ENCODE peak calls at places on chromosomes 4 and X, in ten cellular contexts. One of them, this sample, is unnamed.
A peak's percentile ranks its signal among the peaks of the same experiment; 100 is the strongest.

GRCh38 chrX:48601741-48602394 is 4.6 kb downstream of the WDR13 start:
- DNase-seq in CD8-positive, alpha-beta T cell: no peak
- DNase-seq in naive thymus-derived CD4-positive, alpha-beta T cell: no peak
- DNase-seq in transverse colon: no peak
- DNase-seq in effector memory CD4-positive, alpha-beta T cell: no peak
- DNase-seq in PC-3: no peak
- DNase-seq in vagina: no peak
- DNase-seq in left lung: no peak
- DNase-seq in mesenchymal stem cell: no peak
- DNase-seq in spleen: no peak
- DNase-seq in this sample: no peak

GRCh38 chr4:79025170-79025569 is 85.9 kb upstream of the PAQR3 start:
- DNase-seq in CD8-positive, alpha-beta T cell: no peak
- DNase-seq in naive thymus-derived CD4-positive, alpha-beta T cell: no peak
- DNase-seq in transverse colon: no peak
- DNase-seq in effector memory CD4-positive, alpha-beta T cell: no peak
- DNase-seq in PC-3: peak; percentile 83
- DNase-seq in vagina: no peak
- DNase-seq in left lung: peak; percentile 32
- DNase-seq in mesenchymal stem cell: no peak
- DNase-seq in spleen: no peak
- DNase-seq in this sample: no peak

GRCh38 chr4:52657630-52658501 is 1.2 kb downstream of the USP46 start:
- DNase-seq in CD8-positive, alpha-beta T cell: no peak
- DNase-seq in naive thymus-derived CD4-positive, alpha-beta T cell: no peak
- DNase-seq in transverse colon: no peak
- DNase-seq in effector memory CD4-positive, alpha-beta T cell: no peak
- DNase-seq in PC-3: peak; percentile 47
- DNase-seq in vagina: peak; percentile 89
- DNase-seq in left lung: peak; percentile 35
- DNase-seq in mesenchymal stem cell: peak; percentile 65
- DNase-seq in spleen: no peak
- DNase-seq in this sample: peak; percentile 76

GRCh38 chr4:82711158-82711785 is 87.3 kb downstream of the SCD5 start:
- DNase-seq in CD8-positive, alpha-beta T cell: no peak
- DNase-seq in naive thymus-derived CD4-positive, alpha-beta T cell: no peak
- DNase-seq in transverse colon: no peak
- DNase-seq in effector memory CD4-positive, alpha-beta T cell: no peak
- DNase-seq in PC-3: no peak
- DNase-seq in vagina: no peak
- DNase-seq in left lung: no peak
- DNase-seq in mesenchymal stem cell: no peak
- DNase-seq in spleen: no peak
- DNase-seq in this sample: no peak

GRCh38 chrX:105695451-105695850 is 126.9 kb upstream of the NRK start:
- DNase-seq in CD8-positive, alpha-beta T cell: no peak
- DNase-seq in naive thymus-derived CD4-positive, alpha-beta T cell: no peak
- DNase-seq in transverse colon: no peak
- DNase-seq in effector memory CD4-positive, alpha-beta T cell: no peak
- DNase-seq in PC-3: peak; percentile 84
- DNase-seq in vagina: no peak
- DNase-seq in left lung: no peak
- DNase-seq in mesenchymal stem cell: peak; percentile 44
- DNase-seq in spleen: no peak
- DNase-seq in this sample: no peak

GRCh38 chrX:2627272-2627867 is 63.7 kb upstream of the CD99 start:
- DNase-seq in CD8-positive, alpha-beta T cell: peak; percentile 39
- DNase-seq in naive thymus-derived CD4-positive, alpha-beta T cell: peak; percentile 40
- DNase-seq in transverse colon: peak; percentile 22
- DNase-seq in effector memory CD4-positive, alpha-beta T cell: no peak
- DNase-seq in PC-3: peak; percentile 55
- DNase-seq in vagina: no peak
- DNase-seq in left lung: no peak
- DNase-seq in mesenchymal stem cell: peak; percentile 33
- DNase-seq in spleen: no peak
- DNase-seq in this sample: no peak

GRCh38 chrX:49041683-49042529 is 1.3 kb downstream of the TFE3 start:
- DNase-seq in CD8-positive, alpha-beta T cell: no peak
- DNase-seq in naive thymus-derived CD4-positive, alpha-beta T cell: no peak
- DNase-seq in transverse colon: no peak
- DNase-seq in effector memory CD4-positive, alpha-beta T cell: no peak
- DNase-seq in PC-3: peak; percentile 60
- DNase-seq in vagina: no peak
- DNase-seq in left lung: no peak
- DNase-seq in mesenchymal stem cell: peak; percentile 68
- DNase-seq in spleen: no peak
- DNase-seq in this sample: no peak

GRCh38 chr4:183988874-183989273 is 83.8 kb downstream of the STOX2 start:
- DNase-seq in CD8-positive, alpha-beta T cell: no peak
- DNase-seq in naive thymus-derived CD4-positive, alpha-beta T cell: no peak
- DNase-seq in transverse colon: no peak
- DNase-seq in effector memory CD4-positive, alpha-beta T cell: no peak
- DNase-seq in PC-3: no peak
- DNase-seq in vagina: no peak
- DNase-seq in left lung: no peak
- DNase-seq in mesenchymal stem cell: no peak
- DNase-seq in spleen: no peak
- DNase-seq in this sample: no peak

GRCh38 chrX:27815209-27815608 is 7.4 kb downstream of the MAGEB10 start:
- DNase-seq in CD8-positive, alpha-beta T cell: no peak
- DNase-seq in naive thymus-derived CD4-positive, alpha-beta T cell: no peak
- DNase-seq in transverse colon: no peak
- DNase-seq in effector memory CD4-positive, alpha-beta T cell: no peak
- DNase-seq in PC-3: peak; percentile 77
- DNase-seq in vagina: no peak
- DNase-seq in left lung: no peak
- DNase-seq in mesenchymal stem cell: no peak
- DNase-seq in spleen: no peak
- DNase-seq in this sample: no peak

GRCh38 chr4:169869487-169869886 is 111.7 kb upstream of the HPF1 start:
- DNase-seq in CD8-positive, alpha-beta T cell: no peak
- DNase-seq in naive thymus-derived CD4-positive, alpha-beta T cell: no peak
- DNase-seq in transverse colon: no peak
- DNase-seq in effector memory CD4-positive, alpha-beta T cell: no peak
- DNase-seq in PC-3: no peak
- DNase-seq in vagina: no peak
- DNase-seq in left lung: no peak
- DNase-seq in mesenchymal stem cell: no peak
- DNase-seq in spleen: no peak
- DNase-seq in this sample: no peak

GRCh38 chrX:153351981-153352380 is 18.0 kb downstream of the ZNF275 start:
- DNase-seq in CD8-positive, alpha-beta T cell: no peak
- DNase-seq in naive thymus-derived CD4-positive, alpha-beta T cell: no peak
- DNase-seq in transverse colon: no peak
- DNase-seq in effector memory CD4-positive, alpha-beta T cell: no peak
- DNase-seq in PC-3: no peak
- DNase-seq in vagina: no peak
- DNase-seq in left lung: no peak
- DNase-seq in mesenchymal stem cell: no peak
- DNase-seq in spleen: no peak
- DNase-seq in this sample: no peak

GRCh38 chr4:109234596-109234995 is 67.9 kb downstream of the COL25A1 start:
- DNase-seq in CD8-positive, alpha-beta T cell: no peak
- DNase-seq in naive thymus-derived CD4-positive, alpha-beta T cell: no peak
- DNase-seq in transverse colon: no peak
- DNase-seq in effector memory CD4-positive, alpha-beta T cell: no peak
- DNase-seq in PC-3: no peak
- DNase-seq in vagina: no peak
- DNase-seq in left lung: no peak
- DNase-seq in mesenchymal stem cell: no peak
- DNase-seq in spleen: no peak
- DNase-seq in this sample: no peak
- H3K27ac ChIP-seq in CD8-positive, alpha-beta T cell: no peak overlapping the region
- H3K27ac ChIP-seq in naive thymus-derived CD4-positive, alpha-beta T cell: no peak overlapping the region
- H3K27ac ChIP-seq in transverse colon: no peak overlapping the region
- H3K27ac ChIP-seq in effector memory CD4-positive, alpha-beta T cell: no peak overlapping the region
- H3K27ac ChIP-seq in PC-3: no peak overlapping the region
- H3K27ac ChIP-seq in vagina: no peak overlapping the region
- H3K27ac ChIP-seq in left lung: no peak overlapping the region
- H3K27ac ChIP-seq in mesenchymal stem cell: no peak overlapping the region
- H3K27ac ChIP-seq in spleen: no peak overlapping the region
- H3K27ac ChIP-seq in this sample: no peak overlapping the region

DNA sequence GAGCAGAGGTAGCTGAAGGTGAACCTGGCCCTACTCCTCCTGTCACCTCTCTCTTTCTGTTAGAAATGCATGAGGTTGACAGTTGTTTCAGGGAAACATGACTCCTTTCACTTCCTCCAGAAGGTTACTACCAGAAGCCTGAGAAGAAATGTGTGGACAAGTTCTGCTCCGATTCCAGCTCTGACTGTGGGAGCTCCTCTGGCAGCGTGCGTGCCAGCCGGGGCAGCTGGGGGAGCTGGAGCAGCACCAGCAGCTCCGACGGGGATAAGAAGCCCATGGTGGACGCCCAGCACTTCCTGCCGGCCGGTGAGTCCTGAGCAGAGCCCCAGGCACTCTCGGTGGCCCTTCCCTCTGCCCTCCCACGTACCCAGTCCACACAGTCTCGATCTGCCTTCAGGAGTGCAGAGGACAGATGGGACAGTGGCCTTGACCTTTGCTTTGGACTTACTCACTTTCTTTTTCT is 61.3 kb upstream of the TLR2 start:
- DNase-seq in CD8-positive, alpha-beta T cell: no peak
- DNase-seq in naive thymus-derived CD4-positive, alpha-beta T cell: no peak
- DNase-seq in transverse colon: no peak
- DNase-seq in effector memory CD4-positive, alpha-beta T cell: no peak
- DNase-seq in PC-3: no peak
- DNase-seq in vagina: no peak
- DNase-seq in left lung: no peak
- DNase-seq in mesenchymal stem cell: no peak
- DNase-seq in spleen: no peak
- DNase-seq in this sample: no peak
- H3K36me3 ChIP-seq in CD8-positive, alpha-beta T cell: peaks cover 70% of the 10 kb centered on the region
- H3K36me3 ChIP-seq in naive thymus-derived CD4-positive, alpha-beta T cell: peaks cover 100% of the 10 kb centered on the region
- H3K36me3 ChIP-seq in transverse colon: no peaks in the 10 kb centered on the region
- H3K36me3 ChIP-seq in effector memory CD4-positive, alpha-beta T cell: peaks cover 91% of the 10 kb centered on the region
- H3K36me3 ChIP-seq in PC-3: no peaks in the 10 kb centered on the region
- H3K36me3 ChIP-seq in vagina: peaks cover 42% of the 10 kb centered on the region
- H3K36me3 ChIP-seq in left lung: peaks cover 74% of the 10 kb centered on the region
- H3K36me3 ChIP-seq in mesenchymal stem cell: peaks cover 22% of the 10 kb centered on the region
- H3K36me3 ChIP-seq in spleen: peaks cover 100% of the 10 kb centered on the region
- H3K36me3 ChIP-seq in this sample: peaks cover 21% of the 10 kb centered on the region

GRCh38 chr4:41506071-41506470 is 31.9 kb upstream of the LIMCH1 start:
- DNase-seq in CD8-positive, alpha-beta T cell: no peak
- DNase-seq in naive thymus-derived CD4-positive, alpha-beta T cell: no peak
- DNase-seq in transverse colon: no peak
- DNase-seq in effector memory CD4-positive, alpha-beta T cell: no peak
- DNase-seq in PC-3: peak; percentile 8
- DNase-seq in vagina: no peak
- DNase-seq in left lung: no peak
- DNase-seq in mesenchymal stem cell: peak; percentile 24
- DNase-seq in spleen: no peak
- DNase-seq in this sample: no peak

GRCh38 chr4:41510179-41510578 is 27.8 kb upstream of the LIMCH1 start:
- DNase-seq in CD8-positive, alpha-beta T cell: no peak
- DNase-seq in naive thymus-derived CD4-positive, alpha-beta T cell: no peak
- DNase-seq in transverse colon: no peak
- DNase-seq in effector memory CD4-positive, alpha-beta T cell: no peak
- DNase-seq in PC-3: no peak
- DNase-seq in vagina: no peak
- DNase-seq in left lung: no peak
- DNase-seq in mesenchymal stem cell: no peak
- DNase-seq in spleen: no peak
- DNase-seq in this sample: no peak

GRCh38 chr4:41505161-41505653 is 32.8 kb upstream of the LIMCH1 start:
- DNase-seq in CD8-positive, alpha-beta T cell: no peak
- DNase-seq in naive thymus-derived CD4-positive, alpha-beta T cell: no peak
- DNase-seq in transverse colon: no peak
- DNase-seq in effector memory CD4-positive, alpha-beta T cell: no peak
- DNase-seq in PC-3: peak; percentile 5
- DNase-seq in vagina: no peak
- DNase-seq in left lung: no peak
- DNase-seq in mesenchymal stem cell: peak; percentile 15
- DNase-seq in spleen: no peak
- DNase-seq in this sample: no peak

GRCh38 chr4:41509411-41510008 is 28.4 kb upstream of the LIMCH1 start:
- DNase-seq in CD8-positive, alpha-beta T cell: no peak
- DNase-seq in naive thymus-derived CD4-positive, alpha-beta T cell: no peak
- DNase-seq in transverse colon: no peak
- DNase-seq in effector memory CD4-positive, alpha-beta T cell: no peak
- DNase-seq in PC-3: no peak
- DNase-seq in vagina: no peak
- DNase-seq in left lung: no peak
- DNase-seq in mesenchymal stem cell: no peak
- DNase-seq in spleen: no peak
- DNase-seq in this sample: no peak

DNA sequence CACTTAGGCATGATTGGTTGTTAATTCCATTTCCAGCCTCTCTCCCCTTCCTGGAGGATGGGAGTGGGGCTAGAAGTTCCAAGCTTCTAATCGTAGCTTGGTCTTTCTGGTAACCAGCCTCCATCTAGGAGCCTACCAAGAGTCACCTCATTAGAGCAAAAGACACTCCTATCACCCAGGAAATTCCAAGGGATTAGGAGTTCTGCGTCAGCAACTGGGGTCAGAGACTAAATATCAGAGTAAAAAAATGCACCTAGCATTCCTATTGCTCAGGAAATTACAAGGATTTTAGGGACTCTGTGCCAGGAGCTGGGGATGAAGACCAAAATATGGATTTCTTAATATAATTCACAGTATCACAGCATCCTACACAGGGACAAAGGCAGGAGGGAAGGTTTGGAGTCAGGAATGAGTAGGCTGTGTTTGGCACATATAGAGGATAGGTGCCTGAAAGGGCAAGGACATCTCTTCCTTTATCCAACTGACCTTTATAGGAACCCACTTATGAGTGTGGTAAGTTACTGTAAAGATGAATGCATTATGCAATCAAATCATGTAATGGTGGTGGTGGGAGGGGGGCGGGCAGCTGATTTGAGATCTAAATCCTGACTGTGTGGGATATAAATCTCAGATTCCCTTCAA is 30.5 kb upstream of the LIMCH1 start:
- DNase-seq in CD8-positive, alpha-beta T cell: no peak
- DNase-seq in naive thymus-derived CD4-positive, alpha-beta T cell: no peak
- DNase-seq in transverse colon: no peak
- DNase-seq in effector memory CD4-positive, alpha-beta T cell: no peak
- DNase-seq in PC-3: peak; percentile 18
- DNase-seq in vagina: no peak
- DNase-seq in left lung: no peak
- DNase-seq in mesenchymal stem cell: no peak
- DNase-seq in spleen: no peak
- DNase-seq in this sample: no peak
- H3K27ac ChIP-seq in CD8-positive, alpha-beta T cell: no peak overlapping the region
- H3K27ac ChIP-seq in naive thymus-derived CD4-positive, alpha-beta T cell: no peak overlapping the region
- H3K27ac ChIP-seq in transverse colon: no peak overlapping the region
- H3K27ac ChIP-seq in effector memory CD4-positive, alpha-beta T cell: no peak overlapping the region
- H3K27ac ChIP-seq in PC-3: no peak overlapping the region
- H3K27ac ChIP-seq in vagina: no peak overlapping the region
- H3K27ac ChIP-seq in left lung: peak overlapping the region; percentile 13
- H3K27ac ChIP-seq in mesenchymal stem cell: no peak overlapping the region
- H3K27ac ChIP-seq in spleen: no peak overlapping the region
- H3K27ac ChIP-seq in this sample: no peak overlapping the region

DNA sequence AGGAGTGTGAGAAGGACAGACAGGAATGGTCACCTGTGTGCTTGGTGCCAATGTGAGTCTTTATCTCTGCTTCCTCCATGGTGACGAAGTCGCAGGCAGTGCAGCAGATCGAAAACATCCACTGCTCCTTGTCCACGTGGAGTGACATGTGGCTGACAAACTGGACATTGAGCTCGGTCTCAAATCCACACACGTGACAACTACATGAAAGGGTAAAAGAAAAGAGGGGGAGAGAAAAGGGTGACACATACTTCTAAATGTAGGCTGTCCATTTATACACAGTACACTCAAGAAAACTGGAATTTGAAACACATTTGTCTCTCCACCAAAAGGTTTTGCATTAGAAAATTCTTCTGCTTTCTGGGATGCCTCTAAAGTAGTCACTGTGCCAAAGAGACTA is 94.5 kb downstream of the C4orf51 start:
- DNase-seq in CD8-positive, alpha-beta T cell: no peak
- DNase-seq in naive thymus-derived CD4-positive, alpha-beta T cell: no peak
- DNase-seq in transverse colon: no peak
- DNase-seq in effector memory CD4-positive, alpha-beta T cell: no peak
- DNase-seq in PC-3: no peak
- DNase-seq in vagina: no peak
- DNase-seq in left lung: no peak
- DNase-seq in mesenchymal stem cell: no peak
- DNase-seq in spleen: no peak
- DNase-seq in this sample: no peak
- H3K36me3 ChIP-seq in CD8-positive, alpha-beta T cell: peaks cover 30% of the 10 kb centered on the region
- H3K36me3 ChIP-seq in naive thymus-derived CD4-positive, alpha-beta T cell: peaks cover 36% of the 10 kb centered on the region
- H3K36me3 ChIP-seq in transverse colon: no peaks in the 10 kb centered on the region
- H3K36me3 ChIP-seq in effector memory CD4-positive, alpha-beta T cell: peaks cover 25% of the 10 kb centered on the region
- H3K36me3 ChIP-seq in PC-3: peaks cover 20% of the 10 kb centered on the region
- H3K36me3 ChIP-seq in vagina: peaks cover 9% of the 10 kb centered on the region
- H3K36me3 ChIP-seq in left lung: peaks cover 17% of the 10 kb centered on the region
- H3K36me3 ChIP-seq in mesenchymal stem cell: peaks cover 61% of the 10 kb centered on the region
- H3K36me3 ChIP-seq in spleen: peaks cover 86% of the 10 kb centered on the region
- H3K36me3 ChIP-seq in this sample: peaks cover 17% of the 10 kb centered on the region